ENCODE peak calls at places on chromosome 7, in eight cellular contexts. One of them, this sample, is unnamed.

GRCh38 chr7:102044984-102045673 is 227.7 kb downstream of the CUX1 start:
- DNase-seq in aorta: peak; percentile 86
- DNase-seq in NCI-H510A: peak; percentile 33
- DNase-seq in EH: peak; percentile 93
- DNase-seq in HuH-7: no peak
- DNase-seq in kidney epithelial cell: no peak
- DNase-seq in memory B cell: no peak
- DNase-seq in T47D: no peak
- DNase-seq in this sample: no peak

GRCh38 chr7:1662767-1663166 is 7.3 kb upstream of the ELFN1 start:
- DNase-seq in memory B cell: no peak
- DNase-seq in EH: no peak
- DNase-seq in aorta: peak; percentile 46
- DNase-seq in kidney epithelial cell: no peak
- DNase-seq in NCI-H510A: no peak
- DNase-seq in HuH-7: no peak
- DNase-seq in T47D: no peak
- DNase-seq in this sample: no peak

GRCh38 chr7:91019686-91020385 is 244.4 kb upstream of the FZD1 start:
- DNase-seq in NCI-H510A: no peak
- DNase-seq in HuH-7: no peak
- DNase-seq in aorta: no peak
- DNase-seq in EH: no peak
- DNase-seq in memory B cell: no peak
- DNase-seq in kidney epithelial cell: no peak
- DNase-seq in T47D: no peak
- DNase-seq in this sample: no peak

GRCh38 chr7:43753401-43753800 is 5.1 kb upstream of the BLVRA start:
- DNase-seq in aorta: no peak
- DNase-seq in NCI-H510A: no peak
- DNase-seq in HuH-7: no peak
- DNase-seq in kidney epithelial cell: no peak
- DNase-seq in EH: no peak
- DNase-seq in T47D: no peak
- DNase-seq in memory B cell: no peak
- DNase-seq in this sample: no peak

GRCh38 chr7:112266595-112267270 is 60.2 kb downstream of the ZNF277 start:
- DNase-seq in aorta: no peak
- DNase-seq in memory B cell: no peak
- DNase-seq in HuH-7: no peak
- DNase-seq in EH: peak; percentile 56
- DNase-seq in kidney epithelial cell: no peak
- DNase-seq in T47D: no peak
- DNase-seq in NCI-H510A: no peak
- DNase-seq in this sample: no peak

GRCh38 chr7:6394114-6394513 is 53.6 kb downstream of the DAGLB start:
- DNase-seq in EH: no peak
- DNase-seq in memory B cell: no peak
- DNase-seq in aorta: no peak
- DNase-seq in HuH-7: no peak
- DNase-seq in kidney epithelial cell: no peak
- DNase-seq in NCI-H510A: no peak
- DNase-seq in T47D: no peak
- DNase-seq in this sample: no peak

GRCh38 chr7:100627238-100627549 is 14.2 kb downstream of the TFR2 start:
- DNase-seq in T47D: no peak
- DNase-seq in HuH-7: no peak
- DNase-seq in memory B cell: no peak
- DNase-seq in EH: no peak
- DNase-seq in kidney epithelial cell: no peak
- DNase-seq in aorta: no peak
- DNase-seq in NCI-H510A: no peak
- DNase-seq in this sample: no peak

GRCh38 chr7:46450425-46450824 is 529.4 kb upstream of the IGFBP3 start:
- DNase-seq in kidney epithelial cell: no peak
- DNase-seq in HuH-7: no peak
- DNase-seq in memory B cell: no peak
- DNase-seq in aorta: no peak
- DNase-seq in EH: no peak
- DNase-seq in T47D: no peak
- DNase-seq in NCI-H510A: no peak
- DNase-seq in this sample: no peak

GRCh38 chr7:151454306-151454705 is 14.4 kb upstream of the CRYGN start:
- DNase-seq in NCI-H510A: no peak
- DNase-seq in T47D: no peak
- DNase-seq in kidney epithelial cell: peak; percentile 37
- DNase-seq in HuH-7: no peak
- DNase-seq in aorta: no peak
- DNase-seq in EH: peak; percentile 40
- DNase-seq in memory B cell: no peak
- DNase-seq in this sample: no peak